ENCODE peak calls at places on chromosomes 11 and 22, in ten cellular contexts. E, W, I, R, P, J, X, H, G and N are unnamed samples.

GRCh38 chr22:44894782-44895181 is 115.0 kb downstream of the PHF21B start:
- DNase-seq in W (no peak), X (no peak), E (no peak), J (no peak), H (no peak), I (no peak), G (no peak), R (no peak), P (no peak), N (no peak)

GRCh38 chr11:2787816-2788750 is 88.3 kb upstream of the KCNQ1OT1 start:
- DNase-seq in W (peak), P (peak), H (no peak), G (no peak), I (peak), E (no peak), X (no peak), R (peak), J (no peak), N (no peak)

GRCh38 chr22:43343262-43343988 is at the start of gene SCUBE1:
- DNase-seq in I (peak), X (no peak), P (peak), H (peak), J (peak), G (no peak), W (peak), R (peak), E (no peak), N (no peak)

GRCh38 chr11:47478651-47479329 is 29.9 kb upstream of the RAPSN start:
- DNase-seq in J (no peak), I (no peak), R (no peak), X (no peak), E (no peak), G (no peak), P (no peak), W (no peak), H (no peak), N (peak)

GRCh38 chr11:118572914-118573550 is 823 bp downstream of the ARCN1 start:
- DNase-seq in H (peak), X (no peak), G (no peak), W (no peak), J (no peak), P (no peak), E (peak), R (no peak), I (no peak), N (peak)

GRCh38 chr22:35355744-35356420 is 25.0 kb upstream of the HMOX1 start:
- DNase-seq in I (no peak), W (no peak), P (no peak), G (no peak), R (no peak), E (peak), J (no peak), H (no peak), X (no peak), N (peak)

GRCh38 chr22:40276877-40277823 is 69.2 kb upstream of the ADSL start:
- DNase-seq in X (no peak), G (peak), E (peak), J (no peak), R (no peak), H (peak), I (no peak), W (no peak), P (no peak), N (peak)

GRCh38 chr11:24636291-24636629 is 139.4 kb downstream of the LUZP2 start:
- DNase-seq in J (no peak), X (no peak), I (no peak), R (no peak), H (no peak), E (no peak), G (no peak), W (no peak), P (no peak), N (no peak)

GRCh38 chr22:19955241-19956128 is 13.9 kb upstream of the TXNRD2 start:
- DNase-seq in J (no peak), H (peak), X (no peak), P (no peak), I (no peak), R (peak), W (peak), G (no peak), E (no peak), N (no peak)

GRCh38 chr11:10257478-10257877 is 36.5 kb downstream of the SBF2 start:
- DNase-seq in H (no peak), X (no peak), E (no peak), J (no peak), I (no peak), G (no peak), W (no peak), R (no peak), P (no peak), N (no peak)

GRCh38 chr11:31872074-31872440 is 60.9 kb upstream of the PAX6 start:
- DNase-seq in W (no peak), I (no peak), E (peak), R (no peak), J (no peak), G (no peak), P (no peak), X (no peak), H (no peak), N (no peak)

GRCh38 chr11:96341237-96342130 is 1.5 kb downstream of the MAML2 start:
- DNase-seq in R (peak), J (no peak), I (peak), H (peak), E (peak), X (peak), G (no peak), W (peak), P (no peak), N (peak)

GRCh38 chr11:62157603-62158002 is 32.4 kb upstream of the SCGB1D1 start:
- DNase-seq in E (no peak), R (no peak), P (no peak), W (no peak), H (no peak), G (no peak), X (no peak), I (no peak), J (no peak), N (no peak)

GRCh38 chr22:48772286-48772907 is 1055.3 kb downstream of the BRD1 start:
- DNase-seq in E (no peak), X (no peak), G (no peak), J (no peak), I (no peak), P (no peak), W (no peak), R (no peak), H (no peak), N (no peak)

GRCh38 chr22:30265851-30266444 is 703 bp downstream of the OSM start:
- DNase-seq in I (peak), X (peak), H (no peak), R (peak), G (no peak), J (no peak), E (no peak), W (peak), P (no peak), N (no peak)

GRCh38 chr11:128238521-128239222 is 348.7 kb downstream of the ETS1 start:
- DNase-seq in E (no peak), R (no peak), J (no peak), X (no peak), W (no peak), G (no peak), P (no peak), H (no peak), I (no peak), N (no peak)

GRCh38 chr11:116881153-116881552 is 43.7 kb upstream of the APOA1 start:
- DNase-seq in X (no peak), J (no peak), G (no peak), P (peak), R (no peak), H (no peak), W (no peak), E (no peak), I (no peak), N (no peak)

GRCh38 chr11:123519797-123520193 is 89.7 kb downstream of the GRAMD1B start:
- DNase-seq in G (no peak), I (no peak), J (no peak), W (no peak), R (no peak), H (no peak), P (peak), X (no peak), E (no peak), N (no peak)

GRCh38 chr11:86176165-86176884 is 68.2 kb upstream of the EED start:
- DNase-seq in P (no peak), R (no peak), H (no peak), J (no peak), E (peak), X (no peak), G (no peak), W (no peak), I (no peak), N (peak)

GRCh38 chr11:122737951-122738693 is 82.6 kb downstream of the UBASH3B start:
- DNase-seq in R (no peak), I (no peak), J (no peak), X (no peak), H (peak), P (no peak), W (no peak), E (peak), G (no peak), N (no peak)

GRCh38 chr11:64877390-64878222 is 815 bp downstream of the EHD1 start:
- DNase-seq in J (no peak), H (no peak), W (no peak), G (no peak), X (peak), P (no peak), I (no peak), R (peak), E (no peak), N (no peak)

GRCh38 chr11:77107950-77108349 is 5.3 kb downstream of the OMP start:
- DNase-seq in W (no peak), R (peak), G (peak), J (no peak), H (no peak), X (no peak), P (no peak), I (peak), E (peak), N (peak)

GRCh38 chr11:36711104-36711825 is 113.2 kb upstream of the RAG2 start:
- DNase-seq in J (no peak), I (no peak), G (no peak), W (no peak), P (no peak), E (no peak), H (no peak), R (no peak), X (no peak), N (no peak)

GRCh38 chr11:8242113-8242475 is 21.6 kb downstream of the LMO1 start:
- DNase-seq in W (no peak), G (no peak), H (no peak), I (no peak), P (no peak), X (no peak), J (no peak), E (no peak), R (no peak), N (no peak)

GRCh38 chr22:49016909-49017768 is 810.5 kb downstream of the BRD1 start:
- DNase-seq in G (no peak), H (no peak), R (peak), X (no peak), E (no peak), W (no peak), P (no peak), J (no peak), I (peak), N (no peak)

GRCh38 chr11:57134284-57134683 is 47.5 kb upstream of the LRRC55 start:
- DNase-seq in G (no peak), P (no peak), H (no peak), J (no peak), X (no peak), W (no peak), E (no peak), I (no peak), R (no peak), N (no peak)

GRCh38 chr22:35777335-35777975 is 59.8 kb downstream of the APOL5 start:
- DNase-seq in R (no peak), G (no peak), W (no peak), P (no peak), H (no peak), I (no peak), X (no peak), E (peak), J (no peak), N (peak)

GRCh38 chr11:27933992-27934829 is 173.7 kb downstream of the KIF18A start:
- DNase-seq in J (no peak), X (no peak), H (no peak), W (no peak), G (peak), I (no peak), E (peak), P (peak), R (no peak), N (peak)

GRCh38 chr22:40213478-40213877 is 35.8 kb downstream of the TNRC6B start:
- DNase-seq in G (no peak), J (no peak), X (no peak), I (no peak), H (peak), W (no peak), R (no peak), E (no peak), P (no peak), N (no peak)